ENCODE peak calls at places on chromosomes 5 and 9, in nine cellular contexts. Z, Y, H, I, T, A, X, D and E are unnamed samples.
A peak's percentile ranks its signal among the peaks of the same experiment; 100 is the strongest.

GRCh38 chr9:69279084-69279729 is 45.8 kb upstream of the ENTREP1 start:
- DNase-seq in Z (no peak), Y (no peak), H (no peak), I (no peak), T (no peak), A (no peak), X (no peak), D (no peak), E (no peak)

GRCh38 chr5:71601222-71602026 is 14.3 kb downstream of the MCCC2 start:
- DNase-seq in Z (no peak), Y (peak; percentile 82), H (peak; percentile 90), I (peak; percentile 24), T (peak; percentile 81), A (peak; percentile 73), X (peak; percentile 98), D (peak; percentile 51), E (no peak)

GRCh38 chr9:38622083-38622674 is 1.8 kb upstream of the ANKRD18A start:
- DNase-seq in Z (no peak), Y (no peak), H (no peak), I (no peak), T (peak; percentile 48), A (peak; percentile 52), X (no peak), D (no peak), E (no peak)

GRCh38 chr9:115976726-115977125 is 176.9 kb upstream of the PAPPA start:
- DNase-seq in Z (no peak), Y (no peak), H (no peak), I (no peak), T (no peak), A (no peak), X (no peak), D (no peak), E (no peak)

GRCh38 chr5:113044776-113045175 is 68.2 kb downstream of the DCP2 start:
- DNase-seq in Z (no peak), Y (no peak), H (no peak), I (no peak), T (no peak), A (no peak), X (no peak), D (no peak), E (no peak)

GRCh38 chr5:151739939-151740335 is 18.5 kb downstream of the ATOX1 start:
- DNase-seq in Z (no peak), Y (no peak), H (peak; percentile 54), I (no peak), T (peak; percentile 12), A (no peak), X (peak; percentile 48), D (no peak), E (no peak)

GRCh38 chr5:87151547-87151946 is 116.1 kb upstream of the RASA1 start:
- DNase-seq in Z (no peak), Y (no peak), H (no peak), I (no peak), T (no peak), A (no peak), X (peak; percentile 91), D (no peak), E (no peak)

GRCh38 chr5:1323803-1324173 is 21.1 kb downstream of the CLPTM1L start:
- DNase-seq in Z (no peak), Y (no peak), H (no peak), I (no peak), T (no peak), A (no peak), X (no peak), D (peak; percentile 8), E (peak; percentile 11)

GRCh38 chr5:10686890-10687289 is 74.1 kb downstream of the DAP start:
- DNase-seq in Z (no peak), Y (no peak), H (no peak), I (no peak), T (no peak), A (no peak), X (no peak), D (no peak), E (no peak)

GRCh38 chr9:71001780-71002386 is 119.5 kb downstream of the TRPM3 start:
- DNase-seq in Z (no peak), Y (peak; percentile 10), H (no peak), I (no peak), T (peak; percentile 50), A (peak; percentile 40), X (peak; percentile 51), D (no peak), E (no peak)

GRCh38 chr5:57175586-57175985 is 1.7 kb downstream of the GPBP1 start:
- DNase-seq in Z (no peak), Y (no peak), H (no peak), I (peak; percentile 44), T (no peak), A (peak; percentile 39), X (peak; percentile 52), D (no peak), E (no peak)

GRCh38 chr9:134192311-134192950 is 28.1 kb upstream of the RNU6ATAC start:
- DNase-seq in Z (peak; percentile 36), Y (no peak), H (peak; percentile 12), I (no peak), T (no peak), A (no peak), X (no peak), D (peak; percentile 10), E (peak; percentile 14)

GRCh38 chr9:95092321-95093072 is 225.0 kb downstream of the FANCC start:
- DNase-seq in Z (no peak), Y (no peak), H (no peak), I (no peak), T (no peak), A (no peak), X (peak; percentile 98), D (peak; percentile 63), E (no peak)

GRCh38 chr9:81370096-81370495 is 319.3 kb downstream of the TLE1 start:
- DNase-seq in Z (no peak), Y (no peak), H (no peak), I (no peak), T (no peak), A (no peak), X (no peak), D (no peak), E (no peak)

GRCh38 chr9:91273853-91274552 is 87.7 kb downstream of the AUH start:
- DNase-seq in Z (no peak), Y (no peak), H (no peak), I (no peak), T (no peak), A (no peak), X (peak; percentile 71), D (no peak), E (no peak)

GRCh38 chr9:122042056-122042455 is 51.1 kb downstream of the TTLL11 start:
- DNase-seq in Z (no peak), Y (no peak), H (no peak), I (no peak), T (no peak), A (no peak), X (no peak), D (no peak), E (no peak)

GRCh38 chr9:73104342-73104741 is 47.3 kb upstream of the ANXA1 start:
- DNase-seq in Z (no peak), Y (no peak), H (no peak), I (no peak), T (no peak), A (no peak), X (no peak), D (no peak), E (no peak)

GRCh38 chr5:115398726-115399125 is 102.3 kb upstream of the CCDC112 start:
- DNase-seq in Z (no peak), Y (no peak), H (no peak), I (no peak), T (no peak), A (no peak), X (peak; percentile 87), D (no peak), E (no peak)

GRCh38 chr5:136162001-136162400 is 29.4 kb downstream of the SMAD5 start:
- DNase-seq in Z (no peak), Y (no peak), H (no peak), I (no peak), T (no peak), A (no peak), X (no peak), D (no peak), E (no peak)

GRCh38 chr5:58185397-58186195 is 274.3 kb downstream of the PLK2 start:
- DNase-seq in Z (no peak), Y (no peak), H (no peak), I (no peak), T (no peak), A (no peak), X (peak; percentile 21), D (no peak), E (no peak)

GRCh38 chr5:58183078-58183885 is 276.6 kb downstream of the PLK2 start:
- DNase-seq in Z (no peak), Y (no peak), H (no peak), I (no peak), T (no peak), A (no peak), X (no peak), D (no peak), E (no peak)

GRCh38 chr5:58187473-58188286 is 272.2 kb downstream of the PLK2 start:
- DNase-seq in Z (no peak), Y (no peak), H (no peak), I (no peak), T (no peak), A (no peak), X (peak; percentile 8), D (no peak), E (no peak)

GRCh38 chr5:58182287-58182841 is 277.5 kb downstream of the PLK2 start:
- DNase-seq in Z (no peak), Y (no peak), H (no peak), I (no peak), T (no peak), A (no peak), X (no peak), D (no peak), E (no peak)

GRCh38 chr5:58184910-58185309 is 275.0 kb downstream of the PLK2 start:
- DNase-seq in Z (no peak), Y (no peak), H (no peak), I (no peak), T (no peak), A (no peak), X (peak; percentile 62), D (no peak), E (no peak)
- H3K27ac ChIP-seq in Z (no peak overlapping the region), Y (no peak overlapping the region), H (no peak overlapping the region), I (no peak overlapping the region), T (no peak overlapping the region), A (no peak overlapping the region), X (peak overlapping the region; percentile 21), D (no peak overlapping the region), E (no peak overlapping the region)

GRCh38 chr9:108045851-108046250 is 556.3 kb upstream of the KLF4 start:
- DNase-seq in Z (no peak), Y (no peak), H (no peak), I (no peak), T (no peak), A (no peak), X (peak; percentile 33), D (no peak), E (no peak)
- H3K27ac ChIP-seq in Z (no peak overlapping the region), Y (no peak overlapping the region), H (no peak overlapping the region), I (no peak overlapping the region), T (no peak overlapping the region), A (no peak overlapping the region), X (no peak overlapping the region), D (no peak overlapping the region), E (no peak overlapping the region)

GRCh38 chr5:158117467-158118165 is 258.7 kb upstream of the CLINT1 start:
- DNase-seq in Z (no peak), Y (no peak), H (no peak), I (no peak), T (no peak), A (no peak), X (no peak), D (no peak), E (no peak)
- H3K27ac ChIP-seq in Z (no peak overlapping the region), Y (no peak overlapping the region), H (no peak overlapping the region), I (no peak overlapping the region), T (no peak overlapping the region), A (no peak overlapping the region), X (no peak overlapping the region), D (no peak overlapping the region), E (no peak overlapping the region)

GRCh38 chr5:126280820-126281219 is 142.4 kb upstream of the GRAMD2B start:
- DNase-seq in Z (no peak), Y (no peak), H (no peak), I (no peak), T (no peak), A (no peak), X (no peak), D (no peak), E (no peak)
- H3K27ac ChIP-seq in Z (peak overlapping the region; percentile 41), Y (no peak overlapping the region), H (no peak overlapping the region), I (no peak overlapping the region), T (no peak overlapping the region), A (no peak overlapping the region), X (no peak overlapping the region), D (no peak overlapping the region), E (no peak overlapping the region)